ENCODE peak calls at places on chromosomes 1 and 21, in six cellular contexts. E, L, V, F, D and Z are unnamed samples. For H3K36me3, the result is how much of the 10 kb centered on the place peaks cover.

GRCh38 chr1:77817368-77818209 is 38.1 kb downstream of the MIGA1 start:
- DNase-seq in F (no peak), L (no peak), V (no peak), D (peak), E (peak), Z (no peak)

GRCh38 chr1:206105612-206106011 is 11.6 kb downstream of the AVPR1B start:
- DNase-seq in F (no peak), L (no peak), V (no peak), E (no peak), D (no peak), Z (no peak)

GRCh38 chr1:31855038-31855845 is 39.4 kb upstream of the SPOCD1 start:
- DNase-seq in D (peak), L (no peak), F (no peak), E (peak), V (peak), Z (no peak)

GRCh38 chr1:202810193-202810614 is 550 bp upstream of the PCAT6 start:
- DNase-seq in D (no peak), F (no peak), V (no peak), E (no peak), L (no peak), Z (no peak)

GRCh38 chr1:236395780-236396664 is 1.9 kb downstream of the EDARADD start:
- DNase-seq in F (no peak), E (no peak), D (no peak), V (no peak), L (peak), Z (peak)

GRCh38 chr1:41724248-41724647 is 194.5 kb downstream of the HIVEP3 start:
- DNase-seq in D (peak), F (no peak), E (no peak), V (peak), L (no peak), Z (no peak)

GRCh38 chr1:37372740-37373139 is 101.6 kb upstream of the ZC3H12A start:
- DNase-seq in E (no peak), V (no peak), L (no peak), F (no peak), D (no peak), Z (no peak)

GRCh38 chr1:2229032-2229920 is 1.2 kb downstream of the SKI start:
- DNase-seq in V (peak), D (peak), F (peak), E (peak), L (peak), Z (peak)

GRCh38 chr1:221449801-221450470 is 292.0 kb downstream of the DUSP10 start:
- DNase-seq in F (no peak), D (peak), E (peak), V (no peak), L (no peak), Z (no peak)

GRCh38 chr21:42563261-42564045 is 49.8 kb downstream of the SLC37A1 start:
- DNase-seq in D (no peak), E (no peak), L (no peak), V (no peak), F (no peak), Z (no peak)

GRCh38 chr1:119987112-119987511 is 82.3 kb downstream of the NOTCH2 start:
- DNase-seq in V (peak), D (peak), E (peak), F (no peak), L (no peak), Z (peak)

GRCh38 chr1:1135339-1136111 is 19.6 kb upstream of the C1orf159 start:
- DNase-seq in D (no peak), L (peak), V (peak), F (no peak), E (no peak), Z (peak)

GRCh38 chr1:24635195-24635843 is 7.8 kb upstream of the SRRM1 start:
- DNase-seq in E (peak), V (peak), L (peak), D (peak), F (peak), Z (peak)

GRCh38 chr1:168507271-168507670 is 36.5 kb downstream of the XCL2 start:
- DNase-seq in V (no peak), D (no peak), L (no peak), E (no peak), F (no peak), Z (no peak)

GRCh38 chr1:147151244-147151643 is 21.0 kb downstream of the PRKAB2 start:
- DNase-seq in D (no peak), E (no peak), V (no peak), F (no peak), L (no peak), Z (no peak)

GRCh38 chr1:26233903-26234643 is at the start of gene CEP85:
- DNase-seq in F (peak), E (peak), L (peak), D (peak), V (peak), Z (peak)

GRCh38 chr1:167697667-167698141 is 24.1 kb upstream of the MPZL1 start:
- DNase-seq in F (no peak), L (no peak), V (no peak), E (no peak), D (no peak), Z (no peak)

GRCh38 chr21:16913010-16913409 is 599.8 kb upstream of the CXADR start:
- DNase-seq in E (no peak), F (peak), L (peak), V (no peak), D (no peak), Z (peak)

GRCh38 chr1:84715620-84716019 is 25.4 kb upstream of the SSX2IP start:
- DNase-seq in D (no peak), F (no peak), V (no peak), E (no peak), L (no peak), Z (no peak)

GRCh38 chr1:112849425-112849966 is 106.5 kb downstream of the SLC16A1 start:
- DNase-seq in V (peak), L (peak), D (peak), F (peak), E (peak), Z (peak)

GRCh38 chr1:17892225-17892624 is 137.1 kb downstream of the ACTL8 start:
- DNase-seq in D (no peak), E (no peak), L (no peak), V (no peak), F (peak), Z (no peak)

GRCh38 chr1:209883341-209883971 is 54.6 kb upstream of the SYT14 start:
- DNase-seq in D (peak), L (no peak), F (no peak), E (peak), V (peak), Z (peak)

GRCh38 chr1:34916104-34916503 is 13.3 kb downstream of the DLGAP3 start:
- DNase-seq in V (no peak), D (no peak), F (no peak), E (no peak), L (no peak), Z (no peak)

GRCh38 chr1:27398405-27399149 is 6.2 kb downstream of the GPR3 start:
- DNase-seq in D (no peak), F (no peak), E (no peak), L (no peak), V (no peak), Z (peak)

GRCh38 chr1:201385299-201385891 is 7.9 kb upstream of the TNNT2 start:
- DNase-seq in E (no peak), V (no peak), L (peak), D (peak), F (peak), Z (peak)

GRCh38 chr1:115839706-115840095 is 1.2 kb downstream of the NHLH2 start:
- DNase-seq in E (no peak), F (no peak), L (no peak), V (no peak), D (no peak), Z (no peak)

GRCh38 chr1:53572061-53572801 is 113.0 kb downstream of the DMRTB1 start:
- DNase-seq in V (no peak), D (peak), L (no peak), E (peak), F (peak), Z (peak)

GRCh38 chr1:41122851-41123518 is 101.5 kb upstream of the SLFNL1 start:
- DNase-seq in F (peak), D (peak), E (peak), V (peak), L (peak), Z (peak)

GRCh38 chr1:1116701-1117468 is 996 bp upstream of the C1orf159 start:
- DNase-seq in E (no peak), L (peak), F (peak), D (no peak), V (no peak), Z (no peak)

GRCh38 chr1:227766653-227767277 is 31.5 kb downstream of the SNAP47 start:
- DNase-seq in E (no peak), F (no peak), V (no peak), D (no peak), L (no peak), Z (no peak)

DNA sequence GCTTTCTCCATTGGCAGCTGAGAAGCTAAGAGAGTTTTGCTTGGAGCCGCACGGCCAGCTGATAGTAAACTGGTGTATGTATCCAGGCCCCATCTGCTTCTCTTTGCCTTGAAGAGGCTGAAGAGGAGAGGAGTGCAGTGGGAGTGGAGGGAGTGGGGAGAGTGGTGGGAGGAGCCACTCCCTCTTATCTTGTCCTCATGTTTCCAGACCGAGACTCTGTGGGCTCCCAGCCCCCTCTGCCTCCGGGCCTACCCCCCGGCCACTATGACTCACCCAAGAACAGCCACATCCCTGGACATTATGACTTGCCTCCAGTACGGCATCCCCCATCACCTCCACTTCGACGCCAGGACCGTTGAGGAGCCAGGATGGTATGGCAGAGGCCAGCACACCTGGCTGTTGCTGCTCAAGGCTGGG is 6.0 kb upstream of the LRRC71 start:
- DNase-seq in F (no peak), D (peak), E (peak), L (no peak), V (no peak), Z (no peak)
- H3K4me2 ChIP-seq in F (peak), D (no peak), E (peak), L (no peak), V (no peak), Z (no peak)

DNA sequence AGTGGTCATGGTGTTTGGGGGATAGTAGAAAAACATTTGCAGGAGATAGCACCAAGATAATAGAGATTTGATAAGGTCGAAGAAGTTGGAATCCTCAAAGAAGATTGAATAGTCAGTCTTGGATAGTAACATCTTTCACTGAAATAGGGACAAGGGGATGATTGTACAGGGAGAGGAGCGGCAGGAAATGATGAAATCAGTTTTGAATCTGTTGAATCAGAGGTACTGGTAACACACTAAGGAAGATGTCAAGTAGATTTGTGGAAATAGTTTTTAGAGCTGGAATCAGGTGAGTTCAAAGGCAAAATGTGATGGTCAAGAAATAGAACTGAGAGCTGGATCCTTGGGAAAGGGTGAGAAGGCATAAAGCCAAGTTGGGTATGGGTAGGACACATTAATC is 26.5 kb downstream of the CAP1 start:
- DNase-seq in V (no peak), F (no peak), E (no peak), D (peak), L (no peak), Z (no peak)
- H3K36me3 ChIP-seq in V (under half), F (half or more), E (half or more), D (half or more), L (half or more), Z (under half)

GRCh38 chr1:7847599-7847998 is 5.3 kb downstream of the UTS2 start:
- DNase-seq in F (no peak), E (peak), D (peak), L (no peak), V (peak), Z (no peak)
- H3K4me2 ChIP-seq in F (no peak), E (peak), D (peak), L (no peak), V (no peak), Z (no peak)

DNA sequence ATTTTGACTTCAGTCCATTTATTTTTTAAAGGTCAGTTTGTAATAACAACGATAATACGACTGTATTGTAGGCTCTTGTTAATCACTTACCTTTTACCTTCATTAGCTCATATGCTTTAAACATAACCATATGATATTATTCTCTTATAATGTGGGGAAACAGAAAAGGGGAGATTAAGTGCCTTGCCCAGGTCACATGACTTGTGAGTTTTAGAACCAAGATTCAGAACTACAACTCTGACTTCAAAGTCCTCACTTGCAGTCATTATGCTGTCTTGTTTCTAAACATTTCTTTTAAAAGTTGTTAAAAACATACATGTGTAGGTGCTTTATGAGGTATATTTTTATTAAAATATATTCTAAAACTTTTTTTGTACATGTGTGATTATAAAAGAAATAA is 41.1 kb downstream of the SUCO start:
- DNase-seq in F (no peak), D (no peak), E (no peak), L (no peak), V (no peak), Z (no peak)
- H3K36me3 ChIP-seq in F (half or more), D (under half), E (under half), L (under half), V (under half), Z (under half)

DNA sequence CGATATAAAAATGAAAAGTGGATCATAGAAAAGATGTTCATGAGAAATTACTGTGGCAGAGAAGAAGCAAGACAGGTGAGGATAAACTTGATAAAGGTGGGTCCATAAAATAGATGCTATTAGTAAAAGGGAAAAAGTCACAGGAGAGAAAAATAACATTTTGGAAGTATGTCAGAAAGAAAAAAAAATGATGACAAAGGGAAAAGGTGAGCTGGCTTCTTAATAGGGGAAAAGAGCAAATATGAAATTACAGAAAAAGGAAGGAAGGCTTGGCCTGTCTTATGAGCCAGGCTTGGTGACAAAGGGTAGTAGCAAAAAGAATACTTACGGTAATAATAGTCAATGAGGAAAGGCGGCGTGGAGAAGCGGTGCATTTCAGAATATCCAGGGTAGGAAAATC is 386.1 kb downstream of the RWDD3 start:
- DNase-seq in L (no peak), D (no peak), E (no peak), V (no peak), F (no peak), Z (no peak)
- H3K4me2 ChIP-seq in L (no peak), D (no peak), E (no peak), V (no peak), F (no peak), Z (no peak)

DNA sequence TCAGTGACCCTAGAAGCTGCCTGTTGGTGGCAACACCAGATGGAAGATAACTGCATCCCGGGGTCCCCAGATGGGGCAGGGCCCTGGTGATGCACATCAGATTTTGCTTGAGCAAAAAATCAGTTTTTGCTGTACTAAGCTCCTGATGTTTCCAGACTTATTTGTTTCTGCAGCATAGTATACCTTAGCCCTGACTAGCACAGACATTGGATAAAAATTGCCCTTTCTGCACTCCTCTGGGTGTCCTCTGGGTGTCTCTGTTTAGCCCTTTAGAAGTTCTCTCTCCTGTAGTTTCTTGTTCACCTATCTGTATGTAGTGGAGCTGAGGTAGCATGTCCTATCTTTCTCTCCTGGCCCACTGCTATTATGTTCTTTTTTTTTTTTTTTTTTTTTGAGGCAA is 30.3 kb upstream of the PLA2G2C start:
- DNase-seq in D (peak), F (peak), E (no peak), V (peak), L (peak), Z (peak)
- H3K36me3 ChIP-seq in D (under half), F (under half), E (under half), V (under half), L (under half), Z (under half)

DNA sequence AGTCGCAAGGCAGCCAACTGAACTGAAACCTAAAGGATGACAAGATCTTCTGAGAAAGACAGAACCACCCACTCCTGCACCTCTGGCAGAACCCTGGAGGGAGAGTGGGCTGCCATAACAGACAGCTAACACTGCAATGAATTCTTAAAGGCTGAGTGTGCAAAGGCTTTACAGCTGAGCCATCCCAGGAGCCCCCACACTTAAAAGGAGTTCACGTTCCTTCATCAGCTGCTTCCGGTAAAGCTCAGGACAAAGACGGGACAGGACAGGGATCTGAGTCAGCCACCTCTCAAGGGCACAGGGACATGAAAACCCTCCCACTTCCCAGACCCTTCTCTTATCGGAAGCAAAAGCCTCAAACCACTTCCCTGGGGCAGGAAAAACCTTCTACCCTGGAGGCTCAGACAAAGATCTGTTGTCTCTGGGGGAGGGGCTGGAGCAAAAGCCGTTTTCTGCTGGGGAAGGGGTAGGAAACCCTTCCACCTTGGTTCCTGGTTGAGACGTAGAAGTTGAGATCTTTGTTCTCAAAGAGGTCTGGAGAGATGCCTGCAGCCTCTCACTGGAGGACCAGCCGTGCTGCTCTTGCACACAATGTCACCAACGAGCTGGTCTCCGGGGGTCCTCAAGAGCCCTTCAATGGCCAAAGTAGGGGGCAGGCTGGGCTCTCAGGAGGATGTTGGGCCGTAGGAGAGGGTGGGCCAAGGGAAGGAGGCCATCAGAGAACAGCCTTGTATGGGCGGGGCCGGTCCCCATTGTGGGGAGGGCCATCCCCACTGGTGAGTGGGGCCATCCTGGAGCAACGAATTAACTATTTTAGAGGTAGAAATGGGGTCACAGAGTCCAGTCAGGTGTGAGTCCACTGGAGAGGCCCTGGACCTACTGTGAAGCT is 452.4 kb downstream of the PTPRU start:
- DNase-seq in F (no peak), E (peak), L (no peak), V (peak), D (peak), Z (peak)
- H3K4me2 ChIP-seq in F (peak), E (peak), L (no peak), V (peak), D (peak), Z (no peak)